ENCODE peak calls at places on chromosomes 11 and 22, in six cellular contexts. A is PC-3, B is kidney, S is heart left ventricle, J is fibroblast of lung, D is psoas muscle. H is an unnamed sample. For H3K4me1, the result is how much of the 10 kb centered on the place peaks cover.

GRCh38 chr11:23313001-23313400 is 452.7 kb upstream of the CCDC179 start:
- DNase-seq in A (no peak), B (no peak), S (no peak), J (no peak), D (no peak), H (no peak)

GRCh38 chr11:68673991-68674390 is 10.4 kb upstream of the GAL start:
- DNase-seq in A (no peak), B (no peak), S (no peak), J (no peak), D (peak), H (no peak)

GRCh38 chr11:86664930-86665329 is 7.5 kb downstream of the ME3 start:
- DNase-seq in A (peak), B (no peak), S (no peak), J (no peak), D (no peak), H (no peak)

GRCh38 chr11:96254087-96254486 is 88.9 kb downstream of the MAML2 start:
- DNase-seq in A (no peak), B (no peak), S (peak), J (no peak), D (no peak), H (no peak)

GRCh38 chr11:88709567-88709966 is 356.2 kb downstream of the GRM5 start:
- DNase-seq in A (peak), B (no peak), S (no peak), J (no peak), D (no peak), H (no peak)

GRCh38 chr11:71251761-71252433 is 480 bp downstream of the SHANK2 start:
- DNase-seq in A (peak), B (no peak), S (no peak), J (no peak), D (no peak), H (peak)

GRCh38 chr22:48321986-48322545 is 1505.6 kb downstream of the BRD1 start:
- DNase-seq in A (no peak), B (peak), S (peak), J (no peak), D (peak), H (no peak)

GRCh38 chr11:102653744-102654291 is 28.7 kb upstream of the MMP20 start:
- DNase-seq in A (peak), B (no peak), S (no peak), J (peak), D (no peak), H (no peak)

GRCh38 chr11:73257342-73258103 is 14.6 kb upstream of the P2RY6 start:
- DNase-seq in A (peak), B (peak), S (peak), J (peak), D (no peak), H (peak)

GRCh38 chr11:19714093-19714386 is 1.4 kb downstream of the NAV2 start:
- DNase-seq in A (peak), B (peak), S (no peak), J (no peak), D (no peak), H (peak)

GRCh38 chr22:42992886-42993479 is 22.0 kb downstream of the PACSIN2 start:
- DNase-seq in A (no peak), B (no peak), S (no peak), J (no peak), D (no peak), H (peak)

GRCh38 chr11:108703916-108704315 is 39.0 kb downstream of the DDX10 start:
- DNase-seq in A (no peak), B (no peak), S (no peak), J (no peak), D (no peak), H (no peak)

GRCh38 chr22:42294034-42294985 is 23.9 kb upstream of the TCF20 start:
- DNase-seq in A (peak), B (no peak), S (peak), J (peak), D (peak), H (peak)

GRCh38 chr22:44383652-44384562 is 71.2 kb upstream of the SHISAL1 start:
- DNase-seq in A (no peak), B (peak), S (peak), J (no peak), D (peak), H (no peak)

GRCh38 chr11:12746593-12747097 is 72.4 kb downstream of the TEAD1 start:
- DNase-seq in A (peak), B (peak), S (peak), J (peak), D (peak), H (peak)

GRCh38 chr11:100592619-100593309 is 94.3 kb upstream of the ARHGAP42 start:
- DNase-seq in A (no peak), B (no peak), S (no peak), J (peak), D (no peak), H (no peak)

GRCh38 chr22:49705631-49706352 is 121.9 kb downstream of the BRD1 start:
- DNase-seq in A (no peak), B (no peak), S (no peak), J (no peak), D (no peak), H (no peak)

GRCh38 chr11:19725379-19726079 is 12.9 kb downstream of the NAV2 start:
- DNase-seq in A (peak), B (peak), S (no peak), J (no peak), D (no peak), H (peak)

GRCh38 chr11:95154514-95154913 is 64.9 kb downstream of the ENDOD1 start:
- DNase-seq in A (peak), B (no peak), S (peak), J (peak), D (peak), H (peak)

GRCh38 chr22:32066820-32067219 is 23.8 kb downstream of the SLC5A1 start:
- DNase-seq in A (no peak), B (no peak), S (no peak), J (no peak), D (no peak), H (no peak)

GRCh38 chr11:131734871-131735270 is 364.5 kb downstream of the NTM start:
- DNase-seq in A (no peak), B (no peak), S (no peak), J (no peak), D (no peak), H (no peak)

GRCh38 chr11:10969387-10969786 is 111.5 kb upstream of the ZBED5 start:
- DNase-seq in A (no peak), B (no peak), S (no peak), J (no peak), D (no peak), H (no peak)

GRCh38 chr11:110479445-110480101 is 49.8 kb downstream of the FDX1 start:
- DNase-seq in A (no peak), B (no peak), S (peak), J (peak), D (no peak), H (no peak)

GRCh38 chr22:35552846-35553245 is 12.2 kb downstream of the RASD2 start:
- DNase-seq in A (no peak), B (no peak), S (no peak), J (no peak), D (no peak), H (no peak)

GRCh38 chr11:92251980-92252379 is 27.4 kb downstream of the FAT3 start:
- DNase-seq in A (no peak), B (no peak), S (no peak), J (peak), D (no peak), H (no peak)

DNA sequence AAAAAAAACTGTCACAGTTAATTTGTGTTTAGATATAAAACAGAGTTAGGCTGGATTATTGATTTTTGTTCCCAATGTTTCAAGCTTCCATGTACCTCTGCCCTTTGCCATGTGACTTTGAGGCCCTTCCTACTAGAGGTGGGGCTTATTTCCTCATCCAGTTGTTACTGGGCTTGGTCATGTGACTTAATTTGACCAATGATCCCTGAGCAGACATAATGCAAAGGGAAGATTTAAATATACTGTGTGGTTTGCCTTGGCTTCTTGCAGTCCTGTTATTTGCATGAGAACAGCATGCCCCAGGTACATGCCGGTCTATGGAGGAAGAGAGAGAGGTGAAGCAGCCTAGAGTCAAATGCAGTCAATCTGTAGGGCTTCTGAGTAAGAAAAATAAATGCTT is 347.0 kb downstream of the MIAT start:
- DNase-seq in A (no peak), B (no peak), S (no peak), J (no peak), D (no peak), H (no peak)
- H3K27ac ChIP-seq in A (no peak), B (no peak), S (no peak), J (no peak), D (no peak), H (no peak)

DNA sequence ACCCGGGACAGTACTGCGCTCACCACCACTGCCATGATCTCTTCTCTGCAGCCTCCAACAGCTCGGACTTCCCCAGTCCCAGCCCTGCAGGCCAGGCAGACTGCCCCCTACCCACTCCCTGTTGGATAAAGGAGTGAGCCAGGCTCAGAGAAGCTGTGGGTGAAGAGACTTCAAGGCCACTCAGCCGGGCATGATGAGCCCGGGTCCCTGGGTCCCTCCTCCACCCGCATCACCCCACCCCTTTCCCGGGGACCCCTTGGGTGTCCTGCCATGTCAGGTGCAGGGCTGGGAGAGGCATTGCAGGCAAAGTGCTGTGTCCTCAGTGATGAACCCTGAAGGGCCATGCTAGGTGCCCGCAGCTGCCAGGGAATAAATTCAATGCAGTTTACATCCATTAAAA is 14.5 kb downstream of the LSP1 start:
- DNase-seq in A (no peak), B (peak), S (peak), J (no peak), D (peak), H (no peak)
- H3K4me1 ChIP-seq in A (under half), B (under half), S (under half), J (under half), D (under half), H (under half)

GRCh38 chr22:24392218-24392931 is 35.0 kb upstream of the ADORA2A start:
- DNase-seq in A (no peak), B (no peak), S (no peak), J (no peak), D (no peak), H (no peak)
- H3K27ac ChIP-seq in A (no peak), B (peak), S (peak), J (no peak), D (no peak), H (no peak)

GRCh38 chr11:66314561-66315497 is 2.0 kb downstream of the CD248 start:
- DNase-seq in A (no peak), B (peak), S (no peak), J (no peak), D (peak), H (no peak)
- H3K4me1 ChIP-seq in A (under half), B (under half), S (under half), J (under half), D (under half), H (under half)

DNA sequence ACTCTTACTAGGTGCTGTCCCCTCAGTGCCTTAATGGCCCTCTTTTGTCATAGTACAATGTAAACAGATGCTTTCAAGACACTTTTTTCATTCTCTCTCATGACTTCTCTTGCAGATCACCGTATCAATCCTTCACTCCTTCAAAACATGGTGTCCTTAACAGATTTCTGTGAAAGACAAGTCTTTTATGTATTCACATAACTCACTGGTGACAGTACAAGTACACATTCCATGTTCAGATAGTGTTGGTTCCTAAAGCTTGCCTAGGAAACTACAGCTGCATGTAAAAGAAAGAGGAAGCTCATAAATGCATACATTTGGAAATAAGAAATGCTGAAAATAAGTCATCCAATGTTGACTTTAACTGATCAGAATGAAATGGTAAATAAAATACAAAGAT is 5.0 kb upstream of the OR52E6 start:
- DNase-seq in A (no peak), B (no peak), S (no peak), J (no peak), D (no peak), H (no peak)
- H3K27ac ChIP-seq in A (no peak), B (no peak), S (no peak), J (no peak), D (no peak), H (no peak)

GRCh38 chr22:17998913-17999312 is 25.4 kb downstream of the MICAL3 start:
- DNase-seq in A (no peak), B (no peak), S (no peak), J (no peak), D (no peak), H (no peak)

GRCh38 chr22:17999851-18000250 is 24.5 kb downstream of the MICAL3 start:
- DNase-seq in A (peak), B (no peak), S (no peak), J (no peak), D (no peak), H (peak)

GRCh38 chr22:17994424-17995108 is 29.8 kb downstream of the MICAL3 start:
- DNase-seq in A (no peak), B (no peak), S (no peak), J (no peak), D (no peak), H (no peak)

GRCh38 chr22:18000441-18001039 is 23.8 kb downstream of the MICAL3 start:
- DNase-seq in A (peak), B (peak), S (peak), J (no peak), D (peak), H (peak)

DNA sequence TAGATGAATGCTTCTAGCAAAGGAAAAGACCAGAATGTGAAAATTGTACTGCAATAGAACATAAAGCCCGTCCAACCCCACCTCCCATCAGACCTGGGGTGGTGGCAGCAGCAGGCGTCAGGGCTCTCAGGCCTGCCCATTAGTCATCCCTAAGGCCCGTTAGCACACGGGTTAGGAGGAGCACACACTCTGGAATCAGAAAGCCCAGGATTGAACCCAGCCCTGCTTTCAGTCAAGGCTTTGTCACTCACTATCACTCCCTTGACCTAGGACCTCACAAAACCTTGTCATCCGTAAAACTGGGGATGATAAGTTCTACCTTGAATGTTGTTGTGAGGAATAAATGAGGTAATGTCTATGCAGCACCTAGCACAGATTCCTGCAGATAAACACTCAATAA is 26.9 kb downstream of the MICAL3 start:
- DNase-seq in A (peak), B (no peak), S (peak), J (no peak), D (no peak), H (no peak)
- H3K4me1 ChIP-seq in A (under half), B (under half), S (under half), J (under half), D (under half), H (under half)

H was measured in thyroid gland.